ENCODE peak calls at places on chromosome 7, in four cellular contexts. M is CD4-positive, alpha-beta T cell; K is effector CD8-positive, alpha-beta T cell; H is NAMALWA. U is an unnamed sample.

GRCh38 chr7:33418251-33418701 is 288.9 kb downstream of the BBS9 start:
- DNase-seq in M (no peak), K (no peak), H (no peak), U (no peak)

GRCh38 chr7:17599733-17600685 is 301.6 kb downstream of the AHR start:
- DNase-seq in M (no peak), K (no peak), H (no peak), U (no peak)

GRCh38 chr7:116780966-116781365 is 81.4 kb upstream of the CAPZA2 start:
- DNase-seq in M (no peak), K (no peak), H (no peak), U (no peak)

GRCh38 chr7:106774768-106775551 is 90.1 kb upstream of the PIK3CG start:
- DNase-seq in M (no peak), K (no peak), H (no peak), U (no peak)

GRCh38 chr7:20545016-20545415 is 70.5 kb upstream of the ABCB5 start:
- DNase-seq in M (no peak), K (no peak), H (no peak), U (no peak)

GRCh38 chr7:157794764-157795101 is 457.9 kb downstream of the DNAJB6 start:
- DNase-seq in M (no peak), K (no peak), H (no peak), U (no peak)

GRCh38 chr7:91609525-91609924 is 271.0 kb downstream of the MTERF1 start:
- DNase-seq in M (no peak), K (no peak), H (no peak), U (no peak)

GRCh38 chr7:47478017-47478344 is 103.9 kb downstream of the TNS3 start:
- DNase-seq in M (no peak), K (no peak), H (no peak), U (no peak)

U was measured in HL-60.